ENCODE peak calls at places on chromosome 10, in nine cellular contexts. One of them, this sample, is unnamed.

GRCh38 chr10:79027147-79028055 is 41.4 kb upstream of the ZMIZ1 start:
- DNase-seq in HCT116: no peak
- DNase-seq in SK-N-MC: no peak
- DNase-seq in GM23248: no peak
- DNase-seq in HepG2: no peak
- DNase-seq in GM23338: no peak
- DNase-seq in mammary epithelial cell: no peak
- DNase-seq in MM.1S: no peak
- DNase-seq in astrocyte: no peak
- DNase-seq in this sample: no peak

GRCh38 chr10:95430231-95430951 is 130.8 kb downstream of the SORBS1 start:
- DNase-seq in HCT116: peak
- DNase-seq in GM23248: peak
- DNase-seq in astrocyte: no peak
- DNase-seq in SK-N-MC: no peak
- DNase-seq in HepG2: peak
- DNase-seq in GM23338: peak
- DNase-seq in mammary epithelial cell: peak
- DNase-seq in MM.1S: peak
- DNase-seq in this sample: no peak

GRCh38 chr10:35834916-35835499 is 192.9 kb upstream of the FZD8 start:
- DNase-seq in MM.1S: no peak
- DNase-seq in GM23338: peak
- DNase-seq in mammary epithelial cell: no peak
- DNase-seq in astrocyte: no peak
- DNase-seq in HepG2: no peak
- DNase-seq in GM23248: no peak
- DNase-seq in SK-N-MC: no peak
- DNase-seq in HCT116: no peak
- DNase-seq in this sample: no peak

GRCh38 chr10:100894033-100894432 is 18.7 kb upstream of the SLF2 start:
- DNase-seq in MM.1S: no peak
- DNase-seq in mammary epithelial cell: no peak
- DNase-seq in astrocyte: no peak
- DNase-seq in HCT116: peak
- DNase-seq in SK-N-MC: no peak
- DNase-seq in GM23248: no peak
- DNase-seq in GM23338: no peak
- DNase-seq in HepG2: no peak
- DNase-seq in this sample: no peak

GRCh38 chr10:119665901-119666708 is 14.9 kb downstream of the BAG3 start:
- DNase-seq in HepG2: peak
- DNase-seq in MM.1S: no peak
- DNase-seq in astrocyte: no peak
- DNase-seq in GM23338: no peak
- DNase-seq in mammary epithelial cell: no peak
- DNase-seq in HCT116: no peak
- DNase-seq in SK-N-MC: no peak
- DNase-seq in GM23248: no peak
- DNase-seq in this sample: no peak

GRCh38 chr10:105148921-105149320 is 507.8 kb downstream of the SORCS3 start:
- DNase-seq in astrocyte: peak
- DNase-seq in HepG2: no peak
- DNase-seq in HCT116: no peak
- DNase-seq in mammary epithelial cell: peak
- DNase-seq in GM23248: no peak
- DNase-seq in MM.1S: no peak
- DNase-seq in GM23338: no peak
- DNase-seq in SK-N-MC: no peak
- DNase-seq in this sample: no peak

GRCh38 chr10:3542185-3542611 is 242.8 kb downstream of the KLF6 start:
- DNase-seq in HCT116: no peak
- DNase-seq in astrocyte: peak
- DNase-seq in HepG2: no peak
- DNase-seq in mammary epithelial cell: peak
- DNase-seq in SK-N-MC: no peak
- DNase-seq in MM.1S: no peak
- DNase-seq in GM23248: peak
- DNase-seq in GM23338: no peak
- DNase-seq in this sample: peak

GRCh38 chr10:43136995-43137700 is 1.1 kb upstream of the CSGALNACT2 start:
- DNase-seq in HepG2: no peak
- DNase-seq in SK-N-MC: no peak
- DNase-seq in HCT116: no peak
- DNase-seq in mammary epithelial cell: no peak
- DNase-seq in GM23248: peak
- DNase-seq in GM23338: no peak
- DNase-seq in astrocyte: no peak
- DNase-seq in MM.1S: no peak
- DNase-seq in this sample: no peak

GRCh38 chr10:101284171-101285092 is 55.2 kb upstream of the LBX1 start:
- DNase-seq in HCT116: no peak
- DNase-seq in GM23338: peak
- DNase-seq in SK-N-MC: no peak
- DNase-seq in mammary epithelial cell: no peak
- DNase-seq in HepG2: no peak
- DNase-seq in GM23248: no peak
- DNase-seq in astrocyte: no peak
- DNase-seq in MM.1S: no peak
- DNase-seq in this sample: no peak

GRCh38 chr10:100826983-100827818 is 81.8 kb downstream of the PAX2 start:
- DNase-seq in GM23248: peak
- DNase-seq in mammary epithelial cell: peak
- DNase-seq in HCT116: peak
- DNase-seq in GM23338: peak
- DNase-seq in astrocyte: no peak
- DNase-seq in SK-N-MC: no peak
- DNase-seq in MM.1S: no peak
- DNase-seq in HepG2: no peak
- DNase-seq in this sample: no peak

GRCh38 chr10:132659206-132660091 is 121.9 kb downstream of the INPP5A start:
- DNase-seq in GM23248: no peak
- DNase-seq in GM23338: no peak
- DNase-seq in astrocyte: no peak
- DNase-seq in HepG2: no peak
- DNase-seq in HCT116: no peak
- DNase-seq in SK-N-MC: no peak
- DNase-seq in mammary epithelial cell: no peak
- DNase-seq in MM.1S: no peak
- DNase-seq in this sample: no peak

GRCh38 chr10:117164878-117165556 is 26.9 kb upstream of the VAX1 start:
- DNase-seq in GM23248: peak
- DNase-seq in SK-N-MC: no peak
- DNase-seq in astrocyte: no peak
- DNase-seq in MM.1S: no peak
- DNase-seq in mammary epithelial cell: no peak
- DNase-seq in GM23338: no peak
- DNase-seq in HCT116: no peak
- DNase-seq in HepG2: no peak
- DNase-seq in this sample: no peak
- TF ChIP-seq EZH2 in GM23248: peak
- TF ChIP-seq EZH2 in SK-N-MC: no peak
- TF ChIP-seq EZH2 in astrocyte: peak
- TF ChIP-seq EZH2 in MM.1S: no peak
- TF ChIP-seq EZH2 in mammary epithelial cell: peak
- TF ChIP-seq EZH2 in GM23338: peak
- TF ChIP-seq EZH2 in HCT116: no peak
- TF ChIP-seq EZH2 in HepG2: no peak
- TF ChIP-seq EZH2 in this sample: peak

DNA sequence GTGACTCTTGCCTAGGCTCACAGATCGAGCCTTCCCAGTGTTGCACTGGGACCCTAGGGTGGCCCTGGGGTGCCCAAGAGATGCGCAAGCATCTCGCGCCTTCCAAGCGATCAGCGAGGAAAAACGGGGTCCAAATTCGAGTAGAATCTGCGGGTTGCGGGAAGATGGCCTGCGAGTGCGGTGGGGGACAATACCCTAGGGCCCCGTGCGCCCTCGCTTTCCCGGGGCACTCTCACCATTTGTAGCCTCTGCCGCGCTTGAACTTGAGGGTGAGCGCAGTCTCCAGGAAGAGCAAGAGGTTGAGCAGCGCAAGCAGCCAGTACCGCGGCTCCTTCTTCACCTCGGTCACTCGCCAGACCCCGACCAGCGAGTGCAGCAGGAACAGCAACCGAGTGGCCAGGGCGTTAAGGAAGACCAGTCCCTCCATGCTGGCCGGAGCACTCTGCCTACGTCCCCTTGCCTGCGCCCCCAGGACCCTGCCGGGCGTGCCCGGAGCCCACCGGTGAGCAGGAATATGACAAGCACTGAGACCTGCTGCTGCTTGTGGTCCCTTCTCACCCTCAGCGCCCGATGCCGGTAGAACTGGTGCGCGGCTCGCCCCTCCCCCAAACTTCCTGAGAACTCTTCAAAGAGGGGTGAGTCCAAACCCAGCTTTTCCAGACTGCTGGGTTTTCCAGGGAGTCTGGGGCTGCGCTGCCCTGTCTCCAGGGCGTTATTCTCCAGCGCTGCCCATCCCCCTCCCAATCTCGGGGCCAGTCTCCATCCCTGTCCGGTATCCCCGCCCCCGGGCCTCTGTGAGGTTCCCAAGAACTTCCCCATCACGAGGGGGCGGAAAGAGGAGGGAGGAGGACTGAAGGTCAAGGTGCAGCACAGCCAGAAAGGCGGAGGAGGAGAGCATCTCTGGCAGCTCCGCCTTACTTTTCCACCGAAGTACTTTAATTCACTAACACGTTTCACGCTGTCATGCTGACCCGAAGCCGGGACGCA is at the start of gene TMEM26:
- DNase-seq in astrocyte: peak
- DNase-seq in GM23248: peak
- DNase-seq in MM.1S: no peak
- DNase-seq in SK-N-MC: no peak
- DNase-seq in HepG2: no peak
- DNase-seq in mammary epithelial cell: no peak
- DNase-seq in GM23338: peak
- DNase-seq in HCT116: no peak
- DNase-seq in this sample: no peak
- H3K27ac ChIP-seq in astrocyte: no peak
- H3K27ac ChIP-seq in GM23248: no peak
- H3K27ac ChIP-seq in MM.1S: no peak
- H3K27ac ChIP-seq in SK-N-MC: no peak
- H3K27ac ChIP-seq in HepG2: no peak
- H3K27ac ChIP-seq in mammary epithelial cell: no peak
- H3K27ac ChIP-seq in GM23338: no peak
- H3K27ac ChIP-seq in HCT116: no peak
- H3K27ac ChIP-seq in this sample: no peak

GRCh38 chr10:16520900-16521299 is 779 bp downstream of the C1QL3 start:
- DNase-seq in GM23248: peak
- DNase-seq in astrocyte: no peak
- DNase-seq in mammary epithelial cell: peak
- DNase-seq in HCT116: no peak
- DNase-seq in MM.1S: no peak
- DNase-seq in SK-N-MC: no peak
- DNase-seq in GM23338: peak
- DNase-seq in HepG2: no peak
- DNase-seq in this sample: no peak
- TF ChIP-seq EZH2 in GM23248: no peak
- TF ChIP-seq EZH2 in astrocyte: no peak
- TF ChIP-seq EZH2 in mammary epithelial cell: peak
- TF ChIP-seq EZH2 in HCT116: no peak
- TF ChIP-seq EZH2 in MM.1S: no peak
- TF ChIP-seq EZH2 in SK-N-MC: no peak
- TF ChIP-seq EZH2 in GM23338: no peak
- TF ChIP-seq EZH2 in HepG2: no peak
- TF ChIP-seq EZH2 in this sample: peak

GRCh38 chr10:44325878-44326277 is 59.0 kb downstream of the CXCL12 start:
- DNase-seq in astrocyte: no peak
- DNase-seq in MM.1S: no peak
- DNase-seq in HCT116: no peak
- DNase-seq in HepG2: no peak
- DNase-seq in GM23338: no peak
- DNase-seq in SK-N-MC: no peak
- DNase-seq in GM23248: no peak
- DNase-seq in mammary epithelial cell: no peak
- DNase-seq in this sample: no peak

GRCh38 chr10:44323838-44324237 is 61.1 kb downstream of the CXCL12 start:
- DNase-seq in HCT116: no peak
- DNase-seq in GM23248: no peak
- DNase-seq in SK-N-MC: no peak
- DNase-seq in MM.1S: no peak
- DNase-seq in mammary epithelial cell: no peak
- DNase-seq in GM23338: no peak
- DNase-seq in astrocyte: no peak
- DNase-seq in HepG2: no peak
- DNase-seq in this sample: no peak

GRCh38 chr10:44327461-44327860 is 57.4 kb downstream of the CXCL12 start:
- DNase-seq in mammary epithelial cell: no peak
- DNase-seq in MM.1S: no peak
- DNase-seq in GM23248: no peak
- DNase-seq in HepG2: no peak
- DNase-seq in HCT116: no peak
- DNase-seq in astrocyte: no peak
- DNase-seq in SK-N-MC: no peak
- DNase-seq in GM23338: no peak
- DNase-seq in this sample: no peak

GRCh38 chr10:44326474-44327030 is 58.3 kb downstream of the CXCL12 start:
- DNase-seq in GM23248: no peak
- DNase-seq in mammary epithelial cell: no peak
- DNase-seq in MM.1S: no peak
- DNase-seq in HCT116: no peak
- DNase-seq in GM23338: no peak
- DNase-seq in HepG2: no peak
- DNase-seq in astrocyte: no peak
- DNase-seq in SK-N-MC: no peak
- DNase-seq in this sample: no peak

GRCh38 chr10:44325157-44325556 is 59.7 kb downstream of the CXCL12 start:
- DNase-seq in MM.1S: no peak
- DNase-seq in SK-N-MC: no peak
- DNase-seq in HepG2: peak
- DNase-seq in HCT116: no peak
- DNase-seq in GM23248: no peak
- DNase-seq in GM23338: no peak
- DNase-seq in astrocyte: no peak
- DNase-seq in mammary epithelial cell: no peak
- DNase-seq in this sample: no peak
- H3K27ac ChIP-seq in MM.1S: no peak
- H3K27ac ChIP-seq in SK-N-MC: no peak
- H3K27ac ChIP-seq in HepG2: no peak
- H3K27ac ChIP-seq in HCT116: no peak
- H3K27ac ChIP-seq in GM23248: no peak
- H3K27ac ChIP-seq in GM23338: no peak
- H3K27ac ChIP-seq in astrocyte: no peak
- H3K27ac ChIP-seq in mammary epithelial cell: no peak
- H3K27ac ChIP-seq in this sample: no peak